ENCODE peak calls at places on chromosomes 5 and 9, in five cellular contexts. One of them, this sample, is unnamed.

GRCh38 chr9:97934321-97935115 is 3.5 kb downstream of the HEMGN start:
- DNase-seq in fibroblast of pulmonary artery: no peak
- DNase-seq in psoas muscle: no peak
- DNase-seq in Caco-2: no peak
- DNase-seq in ascending aorta: no peak
- DNase-seq in this sample: no peak

GRCh38 chr5:150440948-150441812 is 8.4 kb downstream of the RPS14 start:
- DNase-seq in ascending aorta: no peak
- DNase-seq in Caco-2: no peak
- DNase-seq in fibroblast of pulmonary artery: no peak
- DNase-seq in psoas muscle: no peak
- DNase-seq in this sample: no peak

GRCh38 chr5:96718635-96719077 is 56.5 kb downstream of the CAST start:
- DNase-seq in psoas muscle: peak
- DNase-seq in ascending aorta: no peak
- DNase-seq in fibroblast of pulmonary artery: peak
- DNase-seq in Caco-2: no peak
- DNase-seq in this sample: no peak

GRCh38 chr5:1324719-1325190 is 20.1 kb downstream of the CLPTM1L start:
- DNase-seq in psoas muscle: peak
- DNase-seq in ascending aorta: no peak
- DNase-seq in Caco-2: peak
- DNase-seq in fibroblast of pulmonary artery: no peak
- DNase-seq in this sample: no peak

GRCh38 chr9:101487443-101487855 is 46.2 kb upstream of the RNF20 start:
- DNase-seq in fibroblast of pulmonary artery: no peak
- DNase-seq in Caco-2: no peak
- DNase-seq in psoas muscle: no peak
- DNase-seq in ascending aorta: no peak
- DNase-seq in this sample: no peak

GRCh38 chr5:50595199-50595598 is 71.2 kb upstream of the PARP8 start:
- DNase-seq in ascending aorta: no peak
- DNase-seq in Caco-2: no peak
- DNase-seq in fibroblast of pulmonary artery: peak
- DNase-seq in psoas muscle: no peak
- DNase-seq in this sample: peak

GRCh38 chr9:31185831-31186230 is 1198.6 kb upstream of the ACO1 start:
- DNase-seq in psoas muscle: no peak
- DNase-seq in Caco-2: no peak
- DNase-seq in fibroblast of pulmonary artery: peak
- DNase-seq in ascending aorta: no peak
- DNase-seq in this sample: peak

GRCh38 chr9:123860603-123861002 is 69.3 kb downstream of the DENND1A start:
- DNase-seq in ascending aorta: no peak
- DNase-seq in psoas muscle: no peak
- DNase-seq in fibroblast of pulmonary artery: no peak
- DNase-seq in Caco-2: no peak
- DNase-seq in this sample: peak

GRCh38 chr5:41465493-41466171 is 44.8 kb downstream of the PLCXD3 start:
- DNase-seq in fibroblast of pulmonary artery: peak
- DNase-seq in psoas muscle: no peak
- DNase-seq in ascending aorta: no peak
- DNase-seq in Caco-2: no peak
- DNase-seq in this sample: no peak

GRCh38 chr5:352639-353598 is 31.4 kb downstream of the AHRR start:
- DNase-seq in psoas muscle: no peak
- DNase-seq in Caco-2: no peak
- DNase-seq in fibroblast of pulmonary artery: no peak
- DNase-seq in ascending aorta: no peak
- DNase-seq in this sample: no peak

GRCh38 chr5:145825751-145826180 is 9.4 kb downstream of the PRELID2 start:
- DNase-seq in Caco-2: no peak
- DNase-seq in fibroblast of pulmonary artery: peak
- DNase-seq in psoas muscle: no peak
- DNase-seq in ascending aorta: no peak
- DNase-seq in this sample: peak

GRCh38 chr5:95620870-95621838 is 1.3 kb downstream of the GPR150 start:
- DNase-seq in psoas muscle: peak
- DNase-seq in ascending aorta: peak
- DNase-seq in fibroblast of pulmonary artery: no peak
- DNase-seq in Caco-2: peak
- DNase-seq in this sample: peak

GRCh38 chr5:1118231-1118698 is 6.4 kb upstream of the SLC12A7 start:
- DNase-seq in Caco-2: no peak
- DNase-seq in psoas muscle: peak
- DNase-seq in ascending aorta: no peak
- DNase-seq in fibroblast of pulmonary artery: peak
- DNase-seq in this sample: peak

GRCh38 chr5:136191304-136192014 is 1.5 kb downstream of the SMIM32 start:
- DNase-seq in psoas muscle: no peak
- DNase-seq in fibroblast of pulmonary artery: peak
- DNase-seq in ascending aorta: no peak
- DNase-seq in Caco-2: no peak
- DNase-seq in this sample: peak

GRCh38 chr5:14810941-14811573 is 60.5 kb downstream of the ANKH start:
- DNase-seq in psoas muscle: no peak
- DNase-seq in Caco-2: no peak
- DNase-seq in ascending aorta: no peak
- DNase-seq in fibroblast of pulmonary artery: no peak
- DNase-seq in this sample: no peak

GRCh38 chr5:69300537-69301203 is 31.9 kb downstream of the CCDC125 start:
- DNase-seq in ascending aorta: no peak
- DNase-seq in Caco-2: peak
- DNase-seq in psoas muscle: no peak
- DNase-seq in fibroblast of pulmonary artery: peak
- DNase-seq in this sample: peak

GRCh38 chr5:150503977-150504620 is 3.8 kb upstream of the NDST1 start:
- DNase-seq in Caco-2: no peak
- DNase-seq in fibroblast of pulmonary artery: peak
- DNase-seq in psoas muscle: peak
- DNase-seq in ascending aorta: no peak
- DNase-seq in this sample: no peak

GRCh38 chr9:132241840-132242620 is 80.2 kb downstream of the NTNG2 start:
- DNase-seq in psoas muscle: peak
- DNase-seq in ascending aorta: peak
- DNase-seq in fibroblast of pulmonary artery: no peak
- DNase-seq in Caco-2: no peak
- DNase-seq in this sample: peak

GRCh38 chr9:90658783-90659182 is 16.2 kb upstream of the DIRAS2 start:
- DNase-seq in ascending aorta: no peak
- DNase-seq in fibroblast of pulmonary artery: no peak
- DNase-seq in psoas muscle: no peak
- DNase-seq in Caco-2: no peak
- DNase-seq in this sample: no peak

GRCh38 chr9:21802418-21803000 is at the start of gene MTAP:
- DNase-seq in fibroblast of pulmonary artery: peak
- DNase-seq in psoas muscle: peak
- DNase-seq in ascending aorta: peak
- DNase-seq in Caco-2: peak
- DNase-seq in this sample: peak

GRCh38 chr9:105132576-105132975 is 111.9 kb upstream of the SLC44A1 start:
- DNase-seq in fibroblast of pulmonary artery: peak
- DNase-seq in psoas muscle: no peak
- DNase-seq in Caco-2: no peak
- DNase-seq in ascending aorta: no peak
- DNase-seq in this sample: peak

GRCh38 chr9:136220017-136220729 is 15.2 kb upstream of the LHX3 start:
- DNase-seq in psoas muscle: no peak
- DNase-seq in fibroblast of pulmonary artery: peak
- DNase-seq in ascending aorta: no peak
- DNase-seq in Caco-2: no peak
- DNase-seq in this sample: peak

GRCh38 chr9:101463397-101463796 is 27.8 kb upstream of the ALDOB start:
- DNase-seq in psoas muscle: no peak
- DNase-seq in ascending aorta: no peak
- DNase-seq in Caco-2: no peak
- DNase-seq in fibroblast of pulmonary artery: peak
- DNase-seq in this sample: peak

GRCh38 chr9:28563612-28564011 is 990.3 kb upstream of the C9orf72 start:
- DNase-seq in fibroblast of pulmonary artery: no peak
- DNase-seq in Caco-2: no peak
- DNase-seq in ascending aorta: no peak
- DNase-seq in psoas muscle: no peak
- DNase-seq in this sample: no peak

GRCh38 chr5:135737701-135738563 is 96.5 kb upstream of the SLC25A48 start:
- DNase-seq in psoas muscle: no peak
- DNase-seq in ascending aorta: no peak
- DNase-seq in Caco-2: no peak
- DNase-seq in fibroblast of pulmonary artery: no peak
- DNase-seq in this sample: no peak

GRCh38 chr5:312845-313244 is 8.7 kb upstream of the AHRR start:
- DNase-seq in Caco-2: no peak
- DNase-seq in ascending aorta: no peak
- DNase-seq in psoas muscle: peak
- DNase-seq in fibroblast of pulmonary artery: no peak
- DNase-seq in this sample: peak

GRCh38 chr9:101275671-101276250 is 109.0 kb downstream of the BAAT start:
- DNase-seq in psoas muscle: no peak
- DNase-seq in fibroblast of pulmonary artery: no peak
- DNase-seq in Caco-2: no peak
- DNase-seq in ascending aorta: no peak
- DNase-seq in this sample: no peak

GRCh38 chr9:27195191-27195590 is 86.2 kb downstream of the TEK start:
- DNase-seq in ascending aorta: no peak
- DNase-seq in psoas muscle: no peak
- DNase-seq in fibroblast of pulmonary artery: no peak
- DNase-seq in Caco-2: no peak
- DNase-seq in this sample: peak

GRCh38 chr9:27196383-27196782 is 87.4 kb downstream of the TEK start:
- DNase-seq in ascending aorta: no peak
- DNase-seq in psoas muscle: no peak
- DNase-seq in Caco-2: no peak
- DNase-seq in fibroblast of pulmonary artery: no peak
- DNase-seq in this sample: no peak

GRCh38 chr9:27202056-27202455 is 93.0 kb downstream of the TEK start:
- DNase-seq in ascending aorta: no peak
- DNase-seq in Caco-2: no peak
- DNase-seq in fibroblast of pulmonary artery: no peak
- DNase-seq in psoas muscle: no peak
- DNase-seq in this sample: peak

GRCh38 chr9:27194401-27195091 is 85.5 kb downstream of the TEK start:
- DNase-seq in ascending aorta: no peak
- DNase-seq in psoas muscle: no peak
- DNase-seq in Caco-2: no peak
- DNase-seq in fibroblast of pulmonary artery: peak
- DNase-seq in this sample: peak

DNA sequence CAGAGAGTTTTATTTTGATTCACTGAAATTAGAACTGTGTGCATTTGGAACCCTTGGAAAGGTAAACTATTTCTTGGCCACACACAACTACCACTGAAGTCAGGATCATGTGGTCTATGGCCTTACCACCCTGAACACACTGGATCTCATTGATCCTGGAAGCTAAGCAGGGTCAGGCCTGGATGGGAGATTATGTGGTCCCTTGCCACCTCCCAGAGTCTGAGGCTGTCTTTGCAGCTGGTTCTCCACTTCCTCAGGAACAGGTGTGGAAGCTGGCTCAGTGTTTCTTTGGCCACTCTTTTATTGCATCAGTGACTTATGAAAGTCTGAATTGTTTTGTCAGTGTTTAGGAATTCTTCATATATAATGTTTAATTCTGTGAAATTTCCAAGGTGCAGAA is 89.2 kb downstream of the TEK start:
- DNase-seq in fibroblast of pulmonary artery: no peak
- DNase-seq in ascending aorta: no peak
- DNase-seq in psoas muscle: no peak
- DNase-seq in Caco-2: no peak
- DNase-seq in this sample: peak
- TF ChIP-seq CTCF in fibroblast of pulmonary artery: no peak
- TF ChIP-seq CTCF in ascending aorta: no peak
- TF ChIP-seq CTCF in psoas muscle: no peak
- TF ChIP-seq CTCF in Caco-2: no peak
- TF ChIP-seq CTCF in this sample: peak

GRCh38 chr5:109080481-109080880 is 329.3 kb downstream of the PJA2 start:
- DNase-seq in Caco-2: no peak
- DNase-seq in psoas muscle: no peak
- DNase-seq in fibroblast of pulmonary artery: no peak
- DNase-seq in ascending aorta: no peak
- DNase-seq in this sample: no peak
- H3K4me3 ChIP-seq in Caco-2: no peak
- H3K4me3 ChIP-seq in psoas muscle: no peak
- H3K4me3 ChIP-seq in fibroblast of pulmonary artery: no peak
- H3K4me3 ChIP-seq in ascending aorta: no peak
- H3K4me3 ChIP-seq in this sample: no peak

GRCh38 chr9:87336407-87336806 is 161.3 kb upstream of the DAPK1 start:
- DNase-seq in ascending aorta: no peak
- DNase-seq in Caco-2: no peak
- DNase-seq in psoas muscle: no peak
- DNase-seq in fibroblast of pulmonary artery: peak
- DNase-seq in this sample: no peak
- TF ChIP-seq CTCF in ascending aorta: no peak
- TF ChIP-seq CTCF in Caco-2: no peak
- TF ChIP-seq CTCF in psoas muscle: no peak
- TF ChIP-seq CTCF in fibroblast of pulmonary artery: peak
- TF ChIP-seq CTCF in this sample: no peak

GRCh38 chr9:6605202-6605601 is 40.3 kb downstream of the GLDC start:
- DNase-seq in fibroblast of pulmonary artery: no peak
- DNase-seq in Caco-2: no peak
- DNase-seq in psoas muscle: no peak
- DNase-seq in ascending aorta: no peak
- DNase-seq in this sample: no peak
- H3K4me3 ChIP-seq in fibroblast of pulmonary artery: no peak
- H3K4me3 ChIP-seq in Caco-2: no peak
- H3K4me3 ChIP-seq in psoas muscle: no peak
- H3K4me3 ChIP-seq in ascending aorta: no peak
- H3K4me3 ChIP-seq in this sample: no peak

GRCh38 chr5:140801494-140801841 is 611 bp downstream of the PCDHA3 start:
- DNase-seq in fibroblast of pulmonary artery: peak
- DNase-seq in psoas muscle: no peak
- DNase-seq in ascending aorta: no peak
- DNase-seq in Caco-2: no peak
- DNase-seq in this sample: no peak

GRCh38 chr5:140795259-140795641 is 598 bp downstream of the PCDHA2 start:
- DNase-seq in psoas muscle: no peak
- DNase-seq in Caco-2: no peak
- DNase-seq in ascending aorta: no peak
- DNase-seq in fibroblast of pulmonary artery: peak
- DNase-seq in this sample: no peak

GRCh38 chr5:140802781-140803271 is 2.0 kb downstream of the PCDHA3 start:
- DNase-seq in ascending aorta: no peak
- DNase-seq in Caco-2: no peak
- DNase-seq in psoas muscle: no peak
- DNase-seq in fibroblast of pulmonary artery: no peak
- DNase-seq in this sample: no peak

GRCh38 chr5:140796718-140797095 is 2.1 kb downstream of the PCDHA2 start:
- DNase-seq in ascending aorta: no peak
- DNase-seq in fibroblast of pulmonary artery: no peak
- DNase-seq in psoas muscle: no peak
- DNase-seq in Caco-2: no peak
- DNase-seq in this sample: no peak

GRCh38 chr5:140800816-140801493 is at the start of gene PCDHA3:
- DNase-seq in psoas muscle: no peak
- DNase-seq in ascending aorta: no peak
- DNase-seq in fibroblast of pulmonary artery: peak
- DNase-seq in Caco-2: no peak
- DNase-seq in this sample: peak
- TF ChIP-seq CTCF in psoas muscle: peak
- TF ChIP-seq CTCF in ascending aorta: peak
- TF ChIP-seq CTCF in fibroblast of pulmonary artery: peak
- TF ChIP-seq CTCF in Caco-2: no peak
- TF ChIP-seq CTCF in this sample: peak

GRCh38 chr5:37064442-37064841 is 184.7 kb downstream of the CPLANE1 start:
- DNase-seq in Caco-2: no peak
- DNase-seq in psoas muscle: no peak
- DNase-seq in ascending aorta: no peak
- DNase-seq in fibroblast of pulmonary artery: no peak
- DNase-seq in this sample: no peak
- H3K4me3 ChIP-seq in Caco-2: no peak
- H3K4me3 ChIP-seq in psoas muscle: no peak
- H3K4me3 ChIP-seq in ascending aorta: no peak
- H3K4me3 ChIP-seq in fibroblast of pulmonary artery: no peak
- H3K4me3 ChIP-seq in this sample: no peak